ENCODE peak calls at places on chromosome 18, in five cellular contexts. C is OCI-LY7; H is A549; Q is CD8-positive, alpha-beta T cell; O is trophoblast cell. T is an unnamed sample.

GRCh38 chr18:47944972-47945843 is 14.7 kb upstream of the SMAD2 start:
- DNase-seq in O (peak; percentile 23), H (no peak), C (no peak), Q (no peak), T (no peak)

GRCh38 chr18:32773187-32773712 is 427 bp upstream of the KLHL14 start:
- DNase-seq in Q (no peak), O (no peak), C (peak; percentile 53), H (no peak), T (no peak)

GRCh38 chr18:76450912-76451421 is 44.1 kb downstream of the ZNF516 start:
- DNase-seq in O (no peak), C (no peak), H (no peak), Q (no peak), T (peak; percentile 13)

GRCh38 chr18:41955688-41956087 is 654 bp downstream of the PIK3C3 start:
- DNase-seq in O (no peak), Q (no peak), H (no peak), C (no peak), T (no peak)

GRCh38 chr18:25713104-25713503 is 361.1 kb upstream of the ZNF521 start:
- DNase-seq in O (no peak), Q (no peak), C (no peak), H (no peak), T (no peak)

GRCh38 chr18:7950380-7951143 is 383.4 kb downstream of the PTPRM start:
- DNase-seq in H (peak; percentile 66), O (no peak), Q (no peak), C (no peak), T (no peak)

GRCh38 chr18:812123-812672 is at the start of gene YES1:
- DNase-seq in Q (peak; percentile 64), O (peak; percentile 60), C (no peak), H (peak; percentile 59), T (no peak)

GRCh38 chr18:10860937-10861336 is 288.4 kb downstream of the PIEZO2 start:
- DNase-seq in O (no peak), H (no peak), Q (no peak), C (no peak), T (no peak)

GRCh38 chr18:710418-711300 is 1.8 kb downstream of the ENOSF1 start:
- DNase-seq in Q (no peak), C (no peak), H (no peak), O (no peak), T (no peak)

GRCh38 chr18:37160038-37160745 is 331.3 kb downstream of the KIAA1328 start:
- DNase-seq in Q (no peak), O (no peak), H (no peak), C (no peak), T (no peak)

GRCh38 chr18:41504316-41504715 is 450.7 kb upstream of the PIK3C3 start:
- DNase-seq in C (no peak), O (no peak), Q (no peak), H (no peak), T (no peak)

GRCh38 chr18:46759885-46760284 is 3.0 kb upstream of the ST8SIA5 start:
- DNase-seq in O (no peak), Q (no peak), C (no peak), H (no peak), T (no peak)

GRCh38 chr18:13726972-13727331 is 479 bp downstream of the RNMT start:
- DNase-seq in C (peak; percentile 26), O (peak; percentile 79), H (peak; percentile 5), Q (peak; percentile 19), T (no peak)

GRCh38 chr18:79242246-79242645 is 153.5 kb upstream of the NFATC1 start:
- DNase-seq in H (no peak), Q (no peak), C (peak; percentile 40), O (no peak), T (no peak)

GRCh38 chr18:41939326-41939725 is 15.7 kb upstream of the PIK3C3 start:
- DNase-seq in H (no peak), Q (no peak), C (no peak), O (no peak), T (no peak)

GRCh38 chr18:36297419-36298112 is at the start of gene FHOD3:
- DNase-seq in O (peak; percentile 71), C (no peak), Q (no peak), H (peak; percentile 27), T (no peak)

GRCh38 chr18:21682276-21683051 is 22.1 kb downstream of the ABHD3 start:
- DNase-seq in O (peak; percentile 42), H (no peak), Q (peak; percentile 5), C (peak; percentile 40), T (no peak)

GRCh38 chr18:26227051-26227672 is 917 bp downstream of the TAF4B start:
- DNase-seq in C (no peak), H (no peak), Q (no peak), O (peak; percentile 14), T (no peak)

GRCh38 chr18:8882632-8883408 is 177.5 kb downstream of the MTCL1 start:
- DNase-seq in C (peak; percentile 80), O (no peak), H (no peak), Q (no peak), T (peak; percentile 18)

GRCh38 chr18:11807233-11807632 is 44.0 kb upstream of the CHMP1B start:
- DNase-seq in Q (no peak), O (peak; percentile 13), H (no peak), C (no peak), T (no peak)

GRCh38 chr18:46555213-46555612 is 101.8 kb downstream of the LOXHD1 start:
- DNase-seq in H (no peak), C (no peak), Q (no peak), O (no peak), T (no peak)

GRCh38 chr18:79883461-79884295 is 67.8 kb downstream of the SLC66A2 start:
- DNase-seq in Q (no peak), C (no peak), O (no peak), H (no peak), T (no peak)

GRCh38 chr18:23864620-23865019 is 149.9 kb upstream of the TTC39C start:
- DNase-seq in O (no peak), H (no peak), C (peak; percentile 89), Q (peak; percentile 21), T (no peak)

GRCh38 chr18:8643479-8643878 is 34.2 kb downstream of the RAB12 start:
- DNase-seq in Q (no peak), H (no peak), C (no peak), O (no peak), T (no peak)

GRCh38 chr18:73848656-73849055 is 299.0 kb downstream of the FBXO15 start:
- DNase-seq in C (no peak), Q (no peak), O (no peak), H (no peak), T (no peak)

GRCh38 chr18:48031011-48031480 is 100.6 kb upstream of the SMAD2 start:
- DNase-seq in C (peak; percentile 12), Q (no peak), H (peak; percentile 40), O (peak; percentile 62), T (peak; percentile 39)

GRCh38 chr18:77123313-77124231 is 9.0 kb downstream of the MBP start:
- DNase-seq in C (no peak), O (no peak), Q (no peak), H (no peak), T (no peak)

GRCh38 chr18:76859474-76860339 is 37.4 kb downstream of the ZNF236 start:
- DNase-seq in C (no peak), O (no peak), Q (no peak), H (no peak), T (no peak)

GRCh38 chr18:6983366-6983765 is 134.2 kb downstream of the LAMA1 start:
- DNase-seq in C (no peak), H (no peak), O (no peak), Q (no peak), T (no peak)

GRCh38 chr18:54742654-54743053 is 85.6 kb upstream of the RAB27B start:
- DNase-seq in H (no peak), Q (no peak), C (no peak), O (no peak), T (no peak)

GRCh38 chr18:74040008-74040407 is 107.6 kb downstream of the FBXO15 start:
- DNase-seq in H (no peak), C (no peak), O (no peak), Q (no peak), T (no peak)

GRCh38 chr18:60664736-60665135 is 292.2 kb upstream of the MC4R start:
- DNase-seq in H (no peak), C (no peak), O (no peak), Q (no peak), T (no peak)
- H3K27ac ChIP-seq in H (no peak overlapping the region), C (no peak overlapping the region), O (no peak overlapping the region), Q (no peak overlapping the region), T (no peak overlapping the region)

GRCh38 chr18:49371073-49371472 is 89.4 kb downstream of the DYM start:
- DNase-seq in H (no peak), O (no peak), Q (no peak), C (no peak), T (no peak)

GRCh38 chr18:49371786-49372185 is 88.7 kb downstream of the DYM start:
- DNase-seq in H (no peak), O (no peak), C (no peak), Q (no peak), T (no peak)

GRCh38 chr18:49368161-49368875 is 92.1 kb downstream of the DYM start:
- DNase-seq in Q (no peak), C (no peak), H (no peak), O (no peak), T (no peak)

GRCh38 chr18:49364821-49365220 is 95.6 kb downstream of the DYM start:
- DNase-seq in H (no peak), O (no peak), C (no peak), Q (no peak), T (no peak)

GRCh38 chr18:49368876-49369440 is 91.5 kb downstream of the DYM start:
- DNase-seq in C (no peak), Q (no peak), H (no peak), O (no peak), T (no peak)
- H3K4me3 ChIP-seq in C (no peak overlapping the region), Q (no peak overlapping the region), H (no peak overlapping the region), O (no peak overlapping the region), T (no peak overlapping the region)

GRCh38 chr18:60196818-60197217 is 175.8 kb downstream of the MC4R start:
- DNase-seq in H (no peak), C (no peak), O (no peak), Q (no peak), T (no peak)

GRCh38 chr18:60199505-60199904 is 173.1 kb downstream of the MC4R start:
- DNase-seq in Q (no peak), O (no peak), H (no peak), C (no peak), T (no peak)

GRCh38 chr18:60200558-60200957 is 172.0 kb downstream of the MC4R start:
- DNase-seq in O (no peak), H (no peak), Q (no peak), C (no peak), T (no peak)

GRCh38 chr18:60198063-60198462 is 174.5 kb downstream of the MC4R start:
- DNase-seq in H (no peak), O (peak; percentile 12), C (no peak), Q (no peak), T (no peak)

DNA sequence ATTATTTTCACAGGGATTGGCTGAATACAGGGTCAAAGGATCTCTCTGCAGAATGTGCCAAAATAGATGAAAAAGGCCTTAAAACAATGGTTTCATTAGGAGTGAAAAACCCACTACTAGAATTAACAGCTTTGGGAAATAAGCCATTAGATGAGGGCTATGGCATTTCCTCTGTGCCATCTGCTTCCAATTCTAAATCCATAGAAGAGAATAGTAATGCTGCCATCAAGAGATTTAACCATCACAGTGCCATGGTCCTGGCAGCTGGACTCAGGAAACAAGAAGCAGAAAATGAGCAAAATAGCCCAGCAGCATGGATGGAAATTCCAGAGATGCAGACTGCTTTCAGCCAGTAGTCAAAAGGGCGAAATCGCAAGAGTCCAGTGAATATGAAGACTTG is 175.3 kb downstream of the MC4R start:
- DNase-seq in O (no peak), H (no peak), C (no peak), Q (no peak), T (no peak)
- H3K4me1 ChIP-seq in O (no peaks in the 10 kb centered on the region), H (no peaks in the 10 kb centered on the region), C (no peaks in the 10 kb centered on the region), Q (no peaks in the 10 kb centered on the region), T (no peaks in the 10 kb centered on the region)

GRCh38 chr18:3983351-3983969 is 471.6 kb downstream of the DLGAP1 start:
- DNase-seq in C (no peak), Q (no peak), H (peak; percentile 7), O (no peak), T (no peak)
- H3K27ac ChIP-seq in C (no peak overlapping the region), Q (no peak overlapping the region), H (peak overlapping the region; percentile 87), O (no peak overlapping the region), T (no peak overlapping the region)